ENCODE peak calls at places on chromosome 6, in four cellular contexts. X, U, W and V are unnamed samples.

GRCh38 chr6:65110031-65110430 is 597.0 kb downstream of the EYS start:
- DNase-seq in W (no peak), X (no peak), U (no peak), V (no peak)

GRCh38 chr6:142414462-142414861 is 112.7 kb downstream of the ADGRG6 start:
- DNase-seq in X (no peak), U (no peak), W (no peak), V (no peak)

GRCh38 chr6:149935668-149936067 is 6.1 kb upstream of the ULBP2 start:
- DNase-seq in W (no peak), U (no peak), X (no peak), V (no peak)

GRCh38 chr6:136290406-136291010 is 862 bp upstream of the BCLAF1 start:
- DNase-seq in X (peak; percentile 44), W (peak; percentile 56), U (no peak), V (peak; percentile 57)

GRCh38 chr6:18314317-18314997 is 50.1 kb upstream of the DEK start:
- DNase-seq in W (no peak), X (no peak), U (no peak), V (no peak)

GRCh38 chr6:144219056-144219685 is 66.0 kb upstream of the UTRN start:
- DNase-seq in W (no peak), X (peak; percentile 8), U (no peak), V (peak; percentile 34)

GRCh38 chr6:129774697-129775447 is 64.9 kb upstream of the ARHGAP18 start:
- DNase-seq in X (no peak), U (peak; percentile 86), W (peak; percentile 85), V (peak; percentile 64)

GRCh38 chr6:156279306-156279969 is 497.7 kb upstream of the ARID1B start:
- DNase-seq in U (no peak), W (no peak), X (peak; percentile 28), V (peak; percentile 61)

GRCh38 chr6:123551939-123552707 is 84.6 kb downstream of the TRDN start:
- DNase-seq in W (no peak), X (no peak), U (no peak), V (no peak)

GRCh38 chr6:157429248-157429647 is 48.3 kb downstream of the ZDHHC14 start:
- DNase-seq in W (no peak), X (no peak), U (no peak), V (no peak)

GRCh38 chr6:89980353-89980752 is 86.1 kb downstream of the GJA10 start:
- DNase-seq in W (no peak), X (no peak), U (no peak), V (no peak)

GRCh38 chr6:107110200-107110599 is 5.1 kb downstream of the BEND3 start:
- DNase-seq in X (no peak), U (no peak), W (no peak), V (no peak)

GRCh38 chr6:108983151-108983550 is 111.5 kb downstream of the SESN1 start:
- DNase-seq in U (no peak), X (no peak), W (no peak), V (no peak)

GRCh38 chr6:149080511-149080910 is 237.0 kb upstream of the TAB2 start:
- DNase-seq in W (no peak), X (no peak), U (no peak), V (no peak)

GRCh38 chr6:24981385-24981758 is 45.6 kb upstream of the RIPOR2 start:
- DNase-seq in U (peak; percentile 60), W (peak; percentile 61), X (no peak), V (no peak)
- TF ChIP-seq USF2 in U (no peak), W (no peak), X (no peak), V (no peak)

DNA sequence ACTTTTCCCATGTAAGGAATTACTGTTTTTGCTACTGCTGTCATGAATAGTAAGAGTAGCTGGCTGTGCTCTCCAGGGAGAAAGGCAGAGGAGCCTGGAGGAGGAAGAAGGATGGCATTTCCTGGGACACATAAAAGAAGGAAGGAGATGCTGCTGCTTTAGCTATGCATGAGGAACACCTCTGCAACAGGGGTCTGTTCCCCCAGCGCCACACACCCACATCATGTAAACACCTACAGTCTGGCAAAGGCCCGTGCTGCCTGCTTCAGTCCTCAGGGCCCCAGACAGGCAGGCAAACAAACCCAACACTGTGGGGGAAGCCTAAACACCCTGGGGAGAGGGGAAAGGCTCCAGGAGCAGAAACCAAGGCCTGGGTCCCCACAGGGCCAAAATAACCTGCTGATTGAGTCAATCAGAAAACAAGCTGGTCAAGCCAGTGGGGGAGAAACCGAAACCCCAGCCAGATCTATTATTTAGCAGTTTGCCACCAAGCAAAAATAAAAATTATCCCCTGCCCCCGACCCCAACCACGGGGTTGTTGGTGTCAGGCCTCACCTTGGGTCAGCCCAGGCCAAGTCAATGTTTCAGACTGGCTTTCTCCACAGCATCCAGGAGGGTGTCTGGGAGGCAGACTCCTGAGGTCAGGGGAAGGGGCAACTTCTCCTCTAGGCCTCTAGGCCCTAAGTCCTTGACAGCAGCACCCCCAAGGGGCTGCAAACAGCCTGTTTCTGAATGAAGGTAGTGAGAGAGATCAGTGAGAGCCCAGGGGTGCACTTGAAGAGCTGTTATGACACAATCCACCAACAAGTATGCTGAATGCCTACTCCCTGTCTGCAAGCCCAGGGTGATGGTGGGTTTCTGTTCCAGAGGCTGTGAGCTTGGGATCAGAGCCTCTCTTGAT is 34.6 kb upstream of the SCUBE3 start:
- DNase-seq in X (peak; percentile 39), W (no peak), U (peak; percentile 35), V (no peak)
- TF ChIP-seq USF2 in X (no peak), W (no peak), U (no peak), V (no peak)

DNA sequence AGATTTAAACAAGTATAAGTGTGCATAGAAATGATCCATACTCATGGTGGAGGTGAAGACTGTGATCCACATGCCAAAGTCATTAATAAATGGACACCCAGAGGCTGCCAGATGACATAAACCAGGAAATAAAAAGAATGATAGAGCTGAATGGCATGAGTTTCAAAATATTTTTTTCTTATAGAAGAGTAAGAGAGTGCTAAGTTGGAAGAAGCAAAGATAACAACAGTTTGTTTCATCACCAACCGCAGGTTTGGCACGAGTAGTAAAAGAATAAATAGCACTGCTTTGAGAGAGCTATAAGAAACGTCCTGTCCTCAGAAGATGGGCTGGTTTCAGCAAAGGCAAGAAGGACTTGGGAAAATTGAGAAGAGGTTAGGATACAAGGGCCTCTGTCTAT is 246.9 kb downstream of the UBE3D start:
- DNase-seq in W (no peak), U (no peak), X (no peak), V (no peak)
- TF ChIP-seq USF2 in W (no peak), U (no peak), X (no peak), V (no peak)

GRCh38 chr6:72748759-72749158 is 126.9 kb downstream of the KCNQ5 start:
- DNase-seq in U (no peak), X (no peak), W (no peak), V (no peak)
- TF ChIP-seq USF2 in U (no peak), X (no peak), W (no peak), V (no peak)

DNA sequence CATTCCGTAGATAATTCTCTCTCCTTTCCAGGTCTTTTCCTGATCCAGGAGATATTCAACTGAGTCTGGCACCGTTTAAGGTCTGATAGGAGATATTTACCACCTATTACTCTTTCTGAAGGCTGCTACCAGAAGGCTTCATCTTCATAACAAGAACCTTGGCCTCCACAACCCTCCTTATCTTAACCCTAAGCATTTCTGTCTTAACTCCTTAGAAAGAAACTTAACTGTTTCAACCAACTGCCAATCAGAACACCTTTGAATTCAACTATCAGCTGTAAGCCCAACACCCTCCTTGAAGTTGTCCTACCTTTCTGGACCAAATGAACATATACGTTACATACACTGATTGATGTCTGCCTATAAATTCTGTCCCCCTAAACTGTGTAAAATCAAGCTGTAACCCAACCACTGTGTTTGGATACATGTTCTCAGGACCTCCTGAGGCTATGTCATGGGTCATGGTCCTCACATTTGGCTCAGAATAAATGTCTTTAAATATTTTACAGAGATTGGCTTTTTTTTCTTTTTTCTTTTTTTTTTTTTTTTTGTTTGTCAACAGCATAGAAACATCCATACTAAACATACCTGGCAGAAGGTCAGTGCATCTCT is 6.6 kb upstream of the TNFAIP3 start:
- DNase-seq in W (no peak), U (no peak), X (no peak), V (no peak)
- TF ChIP-seq USF2 in W (no peak), U (no peak), X (no peak), V (no peak)